ENCODE peak calls at places on chromosomes 2 and 18, in ten cellular contexts. One of them, this sample, is unnamed. For H3K27me3, the result is how much of the 10 kb centered on the place peaks cover.

GRCh38 chr2:37324536-37324785 is 172 bp downstream of the PRKD3 start:
- DNase-seq in esophagus squamous epithelium: peak
- DNase-seq in Peyer's patch: no peak
- DNase-seq in sigmoid colon: peak
- DNase-seq in heart left ventricle: peak
- DNase-seq in HCT116: no peak
- DNase-seq in upper lobe of left lung: no peak
- DNase-seq in transverse colon: peak
- DNase-seq in prostate gland: peak
- DNase-seq in IMR-90: peak
- DNase-seq in this sample: no peak

GRCh38 chr18:3069671-3070433 is 56.9 kb upstream of the LPIN2 start:
- DNase-seq in Peyer's patch: no peak
- DNase-seq in upper lobe of left lung: no peak
- DNase-seq in esophagus squamous epithelium: no peak
- DNase-seq in IMR-90: no peak
- DNase-seq in heart left ventricle: no peak
- DNase-seq in prostate gland: no peak
- DNase-seq in HCT116: no peak
- DNase-seq in sigmoid colon: no peak
- DNase-seq in transverse colon: no peak
- DNase-seq in this sample: no peak

GRCh38 chr18:5729983-5730699 is 165.2 kb downstream of the TMEM200C start:
- DNase-seq in upper lobe of left lung: no peak
- DNase-seq in heart left ventricle: no peak
- DNase-seq in prostate gland: no peak
- DNase-seq in Peyer's patch: no peak
- DNase-seq in IMR-90: no peak
- DNase-seq in esophagus squamous epithelium: no peak
- DNase-seq in transverse colon: peak
- DNase-seq in HCT116: no peak
- DNase-seq in sigmoid colon: peak
- DNase-seq in this sample: no peak

GRCh38 chr2:203720011-203720410 is 13.6 kb downstream of the CD28 start:
- DNase-seq in prostate gland: no peak
- DNase-seq in sigmoid colon: no peak
- DNase-seq in esophagus squamous epithelium: no peak
- DNase-seq in transverse colon: no peak
- DNase-seq in upper lobe of left lung: no peak
- DNase-seq in IMR-90: no peak
- DNase-seq in HCT116: no peak
- DNase-seq in heart left ventricle: no peak
- DNase-seq in Peyer's patch: no peak
- DNase-seq in this sample: no peak

GRCh38 chr2:85763831-85764230 is 10.0 kb downstream of the ATOH8 start:
- DNase-seq in HCT116: no peak
- DNase-seq in IMR-90: no peak
- DNase-seq in upper lobe of left lung: no peak
- DNase-seq in Peyer's patch: no peak
- DNase-seq in transverse colon: no peak
- DNase-seq in sigmoid colon: no peak
- DNase-seq in prostate gland: no peak
- DNase-seq in heart left ventricle: no peak
- DNase-seq in esophagus squamous epithelium: no peak
- DNase-seq in this sample: no peak

GRCh38 chr2:223297788-223298187 is 245.8 kb downstream of the KCNE4 start:
- DNase-seq in heart left ventricle: no peak
- DNase-seq in IMR-90: no peak
- DNase-seq in transverse colon: no peak
- DNase-seq in HCT116: no peak
- DNase-seq in upper lobe of left lung: no peak
- DNase-seq in Peyer's patch: no peak
- DNase-seq in sigmoid colon: no peak
- DNase-seq in prostate gland: no peak
- DNase-seq in esophagus squamous epithelium: no peak
- DNase-seq in this sample: no peak

GRCh38 chr2:201234167-201235139 is 25.9 kb upstream of the CASP8 start:
- DNase-seq in upper lobe of left lung: no peak
- DNase-seq in heart left ventricle: no peak
- DNase-seq in IMR-90: peak
- DNase-seq in HCT116: no peak
- DNase-seq in esophagus squamous epithelium: no peak
- DNase-seq in transverse colon: no peak
- DNase-seq in prostate gland: no peak
- DNase-seq in Peyer's patch: no peak
- DNase-seq in sigmoid colon: no peak
- DNase-seq in this sample: no peak

GRCh38 chr2:18319987-18320386 is 240.5 kb downstream of the RDH14 start:
- DNase-seq in heart left ventricle: no peak
- DNase-seq in Peyer's patch: no peak
- DNase-seq in esophagus squamous epithelium: no peak
- DNase-seq in prostate gland: no peak
- DNase-seq in sigmoid colon: no peak
- DNase-seq in HCT116: no peak
- DNase-seq in upper lobe of left lung: no peak
- DNase-seq in IMR-90: peak
- DNase-seq in transverse colon: no peak
- DNase-seq in this sample: no peak

GRCh38 chr2:196759378-196759706 is 40.1 kb downstream of the GTF3C3 start:
- DNase-seq in IMR-90: peak
- DNase-seq in sigmoid colon: no peak
- DNase-seq in transverse colon: no peak
- DNase-seq in esophagus squamous epithelium: no peak
- DNase-seq in prostate gland: no peak
- DNase-seq in Peyer's patch: no peak
- DNase-seq in heart left ventricle: no peak
- DNase-seq in HCT116: no peak
- DNase-seq in upper lobe of left lung: no peak
- DNase-seq in this sample: no peak

GRCh38 chr2:120231564-120231973 is 8.4 kb upstream of the TMEM185B start:
- DNase-seq in transverse colon: peak
- DNase-seq in heart left ventricle: no peak
- DNase-seq in esophagus squamous epithelium: no peak
- DNase-seq in Peyer's patch: no peak
- DNase-seq in sigmoid colon: no peak
- DNase-seq in HCT116: no peak
- DNase-seq in prostate gland: no peak
- DNase-seq in IMR-90: no peak
- DNase-seq in upper lobe of left lung: no peak
- DNase-seq in this sample: no peak

GRCh38 chr2:208319403-208319802 is 53.3 kb downstream of the PIKFYVE start:
- DNase-seq in upper lobe of left lung: no peak
- DNase-seq in esophagus squamous epithelium: no peak
- DNase-seq in Peyer's patch: no peak
- DNase-seq in transverse colon: no peak
- DNase-seq in prostate gland: no peak
- DNase-seq in IMR-90: no peak
- DNase-seq in sigmoid colon: no peak
- DNase-seq in heart left ventricle: no peak
- DNase-seq in HCT116: no peak
- DNase-seq in this sample: no peak

GRCh38 chr2:7430869-7431641 is 513.8 kb downstream of the RNF144A start:
- DNase-seq in sigmoid colon: no peak
- DNase-seq in Peyer's patch: no peak
- DNase-seq in prostate gland: no peak
- DNase-seq in heart left ventricle: peak
- DNase-seq in IMR-90: no peak
- DNase-seq in upper lobe of left lung: peak
- DNase-seq in esophagus squamous epithelium: no peak
- DNase-seq in transverse colon: peak
- DNase-seq in HCT116: no peak
- DNase-seq in this sample: no peak

GRCh38 chr2:26484579-26484978 is 6.7 kb upstream of the OTOF start:
- DNase-seq in prostate gland: no peak
- DNase-seq in IMR-90: no peak
- DNase-seq in Peyer's patch: no peak
- DNase-seq in sigmoid colon: no peak
- DNase-seq in HCT116: no peak
- DNase-seq in transverse colon: no peak
- DNase-seq in heart left ventricle: no peak
- DNase-seq in esophagus squamous epithelium: no peak
- DNase-seq in upper lobe of left lung: no peak
- DNase-seq in this sample: no peak

GRCh38 chr2:29920631-29921559 is 491 bp downstream of the ALK start:
- DNase-seq in upper lobe of left lung: peak
- DNase-seq in esophagus squamous epithelium: no peak
- DNase-seq in Peyer's patch: no peak
- DNase-seq in HCT116: no peak
- DNase-seq in IMR-90: peak
- DNase-seq in heart left ventricle: no peak
- DNase-seq in sigmoid colon: no peak
- DNase-seq in prostate gland: no peak
- DNase-seq in transverse colon: no peak
- DNase-seq in this sample: peak

GRCh38 chr18:48802543-48803428 is 148.0 kb downstream of the SMAD7 start:
- DNase-seq in HCT116: no peak
- DNase-seq in sigmoid colon: peak
- DNase-seq in upper lobe of left lung: no peak
- DNase-seq in IMR-90: no peak
- DNase-seq in esophagus squamous epithelium: no peak
- DNase-seq in Peyer's patch: no peak
- DNase-seq in heart left ventricle: peak
- DNase-seq in transverse colon: peak
- DNase-seq in prostate gland: no peak
- DNase-seq in this sample: no peak

GRCh38 chr2:9844581-9844980 is 1.3 kb downstream of the TAF1B start:
- DNase-seq in Peyer's patch: no peak
- DNase-seq in heart left ventricle: no peak
- DNase-seq in sigmoid colon: no peak
- DNase-seq in esophagus squamous epithelium: no peak
- DNase-seq in IMR-90: peak
- DNase-seq in HCT116: no peak
- DNase-seq in upper lobe of left lung: no peak
- DNase-seq in transverse colon: no peak
- DNase-seq in prostate gland: no peak
- DNase-seq in this sample: no peak

GRCh38 chr2:206160124-206160806 is 570 bp downstream of the EEF1B2 start:
- DNase-seq in transverse colon: peak
- DNase-seq in esophagus squamous epithelium: no peak
- DNase-seq in prostate gland: no peak
- DNase-seq in Peyer's patch: no peak
- DNase-seq in heart left ventricle: no peak
- DNase-seq in IMR-90: peak
- DNase-seq in upper lobe of left lung: peak
- DNase-seq in HCT116: no peak
- DNase-seq in sigmoid colon: no peak
- DNase-seq in this sample: peak

GRCh38 chr2:42180300-42180699 is 11.1 kb downstream of the EML4 start:
- DNase-seq in sigmoid colon: no peak
- DNase-seq in transverse colon: no peak
- DNase-seq in heart left ventricle: no peak
- DNase-seq in prostate gland: no peak
- DNase-seq in IMR-90: no peak
- DNase-seq in HCT116: no peak
- DNase-seq in Peyer's patch: no peak
- DNase-seq in esophagus squamous epithelium: no peak
- DNase-seq in upper lobe of left lung: no peak
- DNase-seq in this sample: no peak
- TF ChIP-seq POLR2A in sigmoid colon: no peak
- TF ChIP-seq POLR2A in transverse colon: no peak
- TF ChIP-seq POLR2A in heart left ventricle: no peak
- TF ChIP-seq POLR2A in prostate gland: no peak
- TF ChIP-seq POLR2A in IMR-90: no peak
- TF ChIP-seq POLR2A in HCT116: no peak
- TF ChIP-seq POLR2A in Peyer's patch: no peak
- TF ChIP-seq POLR2A in esophagus squamous epithelium: no peak
- TF ChIP-seq POLR2A in upper lobe of left lung: no peak
- TF ChIP-seq POLR2A in this sample: no peak

DNA sequence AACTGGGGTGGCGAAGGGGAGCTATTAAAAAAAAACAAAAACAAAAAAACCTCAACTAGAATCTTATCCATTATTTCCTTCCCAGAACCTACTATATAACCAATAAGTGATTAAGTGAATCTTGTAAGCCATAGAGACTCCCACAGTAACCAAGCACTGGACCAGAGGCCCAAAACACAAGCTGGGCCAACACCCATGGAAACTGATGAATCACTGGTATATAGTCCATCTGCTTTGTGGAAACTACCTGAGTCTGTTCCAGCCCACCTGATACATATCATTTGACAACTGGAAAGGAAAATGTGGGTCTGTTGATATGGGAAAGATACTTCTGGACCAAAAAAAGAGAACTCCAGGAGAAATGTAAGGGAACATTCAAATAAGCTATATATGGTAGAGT is 252.8 kb downstream of the MREG start:
- DNase-seq in transverse colon: no peak
- DNase-seq in HCT116: no peak
- DNase-seq in prostate gland: no peak
- DNase-seq in heart left ventricle: no peak
- DNase-seq in upper lobe of left lung: no peak
- DNase-seq in IMR-90: no peak
- DNase-seq in esophagus squamous epithelium: no peak
- DNase-seq in sigmoid colon: no peak
- DNase-seq in Peyer's patch: no peak
- DNase-seq in this sample: no peak
- H3K27me3 ChIP-seq in transverse colon: under half
- H3K27me3 ChIP-seq in HCT116: under half
- H3K27me3 ChIP-seq in prostate gland: under half
- H3K27me3 ChIP-seq in heart left ventricle: under half
- H3K27me3 ChIP-seq in upper lobe of left lung: under half
- H3K27me3 ChIP-seq in IMR-90: under half
- H3K27me3 ChIP-seq in esophagus squamous epithelium: under half
- H3K27me3 ChIP-seq in sigmoid colon: under half
- H3K27me3 ChIP-seq in Peyer's patch: under half
- H3K27me3 ChIP-seq in this sample: under half

GRCh38 chr2:237085261-237086221 is at the start of gene COPS8:
- DNase-seq in IMR-90: peak
- DNase-seq in heart left ventricle: peak
- DNase-seq in prostate gland: peak
- DNase-seq in Peyer's patch: peak
- DNase-seq in upper lobe of left lung: peak
- DNase-seq in transverse colon: peak
- DNase-seq in HCT116: peak
- DNase-seq in sigmoid colon: peak
- DNase-seq in esophagus squamous epithelium: peak
- DNase-seq in this sample: peak
- TF ChIP-seq POLR2A in IMR-90: peak
- TF ChIP-seq POLR2A in heart left ventricle: peak
- TF ChIP-seq POLR2A in prostate gland: peak
- TF ChIP-seq POLR2A in Peyer's patch: peak
- TF ChIP-seq POLR2A in upper lobe of left lung: peak
- TF ChIP-seq POLR2A in transverse colon: peak
- TF ChIP-seq POLR2A in HCT116: peak
- TF ChIP-seq POLR2A in sigmoid colon: peak
- TF ChIP-seq POLR2A in esophagus squamous epithelium: peak
- TF ChIP-seq POLR2A in this sample: peak

DNA sequence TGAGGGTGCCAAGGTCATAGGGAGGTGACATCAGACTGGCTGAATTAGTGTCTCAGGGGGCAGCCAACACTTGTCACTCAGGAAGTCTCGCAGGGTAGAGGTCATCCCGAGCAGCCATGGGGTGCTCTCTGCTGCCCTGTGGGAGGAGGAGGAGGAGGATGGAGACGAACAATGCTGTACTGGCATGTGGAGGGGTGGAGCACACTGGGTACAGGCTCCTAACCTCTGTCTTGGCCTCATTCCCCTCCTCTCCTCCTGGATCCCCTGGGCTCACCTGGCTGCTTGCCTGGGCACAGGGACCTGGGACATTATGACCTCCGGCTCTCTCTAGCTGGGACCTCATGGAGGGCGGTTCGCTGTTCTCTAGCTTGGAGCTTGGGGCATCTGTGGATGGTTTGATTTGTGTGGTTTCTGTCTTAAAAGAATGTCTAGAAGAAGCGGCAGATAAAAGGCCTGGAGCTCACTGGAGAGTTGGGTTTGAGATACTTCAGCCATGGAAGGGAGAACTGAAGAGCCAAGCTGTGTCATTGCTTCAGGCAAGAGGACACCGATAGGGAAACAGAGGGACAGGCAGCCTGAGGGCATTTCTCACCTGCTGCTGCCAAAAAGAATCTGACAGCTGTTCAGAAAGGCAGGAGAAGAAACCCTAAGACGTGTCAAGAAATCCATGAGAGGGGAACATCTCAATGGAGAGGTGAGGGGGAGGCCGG is 133.1 kb downstream of the SEPTIN10 start:
- DNase-seq in HCT116: no peak
- DNase-seq in heart left ventricle: no peak
- DNase-seq in Peyer's patch: no peak
- DNase-seq in prostate gland: no peak
- DNase-seq in IMR-90: no peak
- DNase-seq in esophagus squamous epithelium: no peak
- DNase-seq in upper lobe of left lung: no peak
- DNase-seq in transverse colon: no peak
- DNase-seq in sigmoid colon: no peak
- DNase-seq in this sample: no peak
- H3K27me3 ChIP-seq in HCT116: under half
- H3K27me3 ChIP-seq in heart left ventricle: under half
- H3K27me3 ChIP-seq in Peyer's patch: under half
- H3K27me3 ChIP-seq in prostate gland: under half
- H3K27me3 ChIP-seq in IMR-90: under half
- H3K27me3 ChIP-seq in esophagus squamous epithelium: under half
- H3K27me3 ChIP-seq in upper lobe of left lung: under half
- H3K27me3 ChIP-seq in transverse colon: under half
- H3K27me3 ChIP-seq in sigmoid colon: under half
- H3K27me3 ChIP-seq in this sample: under half

This sample was measured in adrenal gland.